ENCODE peak calls at places on chromosomes 11 and 22, in eight cellular contexts. A is astrocyte of the spinal cord, P is mammary epithelial cell, G is osteoblast, Y is cardiac muscle cell, N is fibroblast of mammary gland, V is pancreas, Q is foreskin keratinocyte. Z is an unnamed sample.

GRCh38 chr22:22195265-22196017 is 49.1 kb upstream of the VPREB1 start:
- DNase-seq in V (peak), A (peak), Y (peak), Q (peak), G (peak), P (peak), N (peak), Z (peak)

GRCh38 chr11:65903715-65904114 is 3.5 kb upstream of the FOSL1 start:
- DNase-seq in Y (no peak), P (no peak), Q (no peak), N (no peak), G (no peak), V (no peak), A (no peak), Z (no peak)

GRCh38 chr11:131671764-131672163 is 301.3 kb downstream of the NTM start:
- DNase-seq in A (no peak), G (peak), Y (no peak), Q (no peak), N (no peak), V (no peak), P (no peak), Z (no peak)

GRCh38 chr11:82864268-82864667 is 36.0 kb downstream of the PRCP start:
- DNase-seq in Q (no peak), P (peak), Y (peak), N (peak), G (peak), A (peak), V (peak), Z (peak)

GRCh38 chr22:44337658-44338004 is 24.9 kb upstream of the SHISAL1 start:
- DNase-seq in A (peak), V (no peak), N (peak), G (peak), Y (peak), Q (no peak), P (peak), Z (peak)

GRCh38 chr11:134652586-134653255 is 240.7 kb upstream of the B3GAT1 start:
- DNase-seq in V (no peak), P (no peak), N (no peak), Y (no peak), Q (no peak), G (no peak), A (no peak), Z (no peak)

GRCh38 chr11:68406318-68407313 is 53.9 kb upstream of the PPP6R3 start:
- DNase-seq in Q (no peak), P (no peak), Y (no peak), G (peak), A (no peak), V (no peak), N (no peak), Z (no peak)

GRCh38 chr11:93564895-93565294 is 21.7 kb upstream of the SMCO4 start:
- DNase-seq in G (no peak), P (no peak), V (no peak), Q (no peak), N (no peak), Y (no peak), A (no peak), Z (no peak)

GRCh38 chr22:48796295-48797015 is 1031.2 kb downstream of the BRD1 start:
- DNase-seq in P (no peak), Y (no peak), V (no peak), Q (no peak), A (no peak), G (no peak), N (no peak), Z (no peak)

GRCh38 chr11:48043998-48044512 is 63.7 kb downstream of the PTPRJ start:
- DNase-seq in G (no peak), P (no peak), Q (no peak), N (no peak), Y (no peak), V (no peak), A (no peak), Z (no peak)

GRCh38 chr11:57516061-57516443 is 550 bp upstream of the SLC43A1 start:
- DNase-seq in P (no peak), G (no peak), V (no peak), Y (no peak), Q (no peak), A (no peak), N (no peak), Z (no peak)

GRCh38 chr11:1382831-1383607 is 6.7 kb upstream of the BRSK2 start:
- DNase-seq in Q (no peak), V (peak), G (peak), Y (peak), A (peak), P (peak), N (peak), Z (peak)

GRCh38 chr11:64852804-64853520 is 8.5 kb upstream of the CDC42BPG start:
- DNase-seq in Y (no peak), G (no peak), A (no peak), Q (no peak), P (no peak), N (no peak), V (no peak), Z (no peak)

GRCh38 chr22:36744791-36745190 is 31.1 kb downstream of the IFT27 start:
- DNase-seq in Y (no peak), Q (no peak), G (peak), P (no peak), N (no peak), V (no peak), A (no peak), Z (no peak)

GRCh38 chr11:34111722-34112270 is 6.4 kb downstream of the NAT10 start:
- DNase-seq in G (no peak), N (no peak), P (no peak), A (no peak), V (no peak), Q (no peak), Y (no peak), Z (no peak)

GRCh38 chr22:48182036-48182435 is 1419.6 kb downstream of the TBC1D22A start:
- DNase-seq in Y (no peak), P (no peak), Q (no peak), A (no peak), N (no peak), G (no peak), V (no peak), Z (no peak)

GRCh38 chr22:33757443-33758124 is 162.7 kb downstream of the LARGE1 start:
- DNase-seq in P (no peak), A (peak), V (no peak), N (no peak), Y (no peak), Q (no peak), G (no peak), Z (no peak)

GRCh38 chr22:35681454-35682050 is 33.3 kb downstream of the APOL6 start:
- DNase-seq in V (no peak), P (no peak), A (no peak), Q (no peak), G (no peak), Y (no peak), N (no peak), Z (no peak)

GRCh38 chr11:280762-281485 is 2.7 kb downstream of the NLRP6 start:
- DNase-seq in Y (no peak), N (no peak), P (peak), Q (no peak), G (peak), V (peak), A (no peak), Z (no peak)

GRCh38 chr11:122491486-122491885 is 164.0 kb upstream of the UBASH3B start:
- DNase-seq in G (no peak), Q (peak), N (peak), A (peak), Y (peak), V (no peak), P (peak), Z (peak)

GRCh38 chr11:33734441-33735165 is 1.6 kb downstream of the CD59 start:
- DNase-seq in Q (no peak), A (peak), P (peak), V (no peak), Y (peak), N (peak), G (no peak), Z (peak)

GRCh38 chr11:125956371-125956770 is 10.5 kb downstream of the VSIG10L2 start:
- DNase-seq in A (no peak), G (peak), V (no peak), P (no peak), N (peak), Y (peak), Q (peak), Z (no peak)

GRCh38 chr11:95498731-95499396 is 267.9 kb upstream of the SESN3 start:
- DNase-seq in Y (no peak), V (no peak), P (no peak), G (no peak), A (no peak), Q (no peak), N (no peak), Z (no peak)

GRCh38 chr11:26234451-26234850 is 97.5 kb upstream of the ANO3 start:
- DNase-seq in V (no peak), G (no peak), Y (no peak), Q (peak), N (peak), P (peak), A (peak), Z (peak)

GRCh38 chr11:22130462-22131053 is 62.3 kb upstream of the ANO5 start:
- DNase-seq in G (no peak), Y (no peak), P (no peak), N (no peak), Q (no peak), V (no peak), A (no peak), Z (peak)

GRCh38 chr22:32991353-32992115 is 66.6 kb downstream of the SYN3 start:
- DNase-seq in Y (peak), V (no peak), N (peak), Q (peak), A (no peak), G (no peak), P (peak), Z (peak)

GRCh38 chr11:96015911-96016565 is 92.1 kb upstream of the MTMR2 start:
- DNase-seq in Q (no peak), N (no peak), V (no peak), G (no peak), P (no peak), Y (no peak), A (no peak), Z (no peak)

GRCh38 chr11:364991-365390 is 4.3 kb upstream of the B4GALNT4 start:
- DNase-seq in Q (no peak), N (no peak), V (no peak), P (no peak), A (no peak), Y (no peak), G (peak), Z (no peak)

GRCh38 chr11:128776434-128777284 is 82.8 kb downstream of the FLI1 start:
- DNase-seq in A (peak), V (peak), N (peak), P (no peak), Y (peak), G (peak), Q (no peak), Z (peak)

GRCh38 chr22:34225278-34225677 is 305.0 kb upstream of the LARGE1 start:
- DNase-seq in G (no peak), P (no peak), A (no peak), Y (no peak), V (no peak), N (no peak), Q (no peak), Z (no peak)

GRCh38 chr11:1505480-1505879 is 18.9 kb upstream of the MOB2 start:
- DNase-seq in V (no peak), Q (no peak), G (peak), P (no peak), N (no peak), Y (no peak), A (no peak), Z (no peak)

GRCh38 chr11:1054143-1055108 is 17.9 kb upstream of the MUC6 start:
- DNase-seq in Q (no peak), Y (peak), P (no peak), A (no peak), G (peak), N (peak), V (peak), Z (no peak)

GRCh38 chr11:63666874-63667273 is 4.3 kb downstream of the ATL3 start:
- DNase-seq in N (peak), Y (peak), G (peak), Q (no peak), A (no peak), P (peak), V (no peak), Z (peak)

GRCh38 chr22:29846290-29846689 is 8.2 kb upstream of the ASCC2 start:
- DNase-seq in Q (no peak), V (no peak), A (no peak), Y (no peak), N (no peak), P (no peak), G (no peak), Z (no peak)

GRCh38 chr22:20777420-20778177 is 3.7 kb downstream of the SERPIND1 start:
- DNase-seq in N (peak), P (peak), V (no peak), Q (peak), A (peak), Y (peak), G (no peak), Z (peak)

GRCh38 chr11:47186076-47186936 is at the start of gene PACSIN3:
- DNase-seq in Y (peak), Q (no peak), N (no peak), G (peak), A (no peak), P (peak), V (no peak), Z (peak)

DNA sequence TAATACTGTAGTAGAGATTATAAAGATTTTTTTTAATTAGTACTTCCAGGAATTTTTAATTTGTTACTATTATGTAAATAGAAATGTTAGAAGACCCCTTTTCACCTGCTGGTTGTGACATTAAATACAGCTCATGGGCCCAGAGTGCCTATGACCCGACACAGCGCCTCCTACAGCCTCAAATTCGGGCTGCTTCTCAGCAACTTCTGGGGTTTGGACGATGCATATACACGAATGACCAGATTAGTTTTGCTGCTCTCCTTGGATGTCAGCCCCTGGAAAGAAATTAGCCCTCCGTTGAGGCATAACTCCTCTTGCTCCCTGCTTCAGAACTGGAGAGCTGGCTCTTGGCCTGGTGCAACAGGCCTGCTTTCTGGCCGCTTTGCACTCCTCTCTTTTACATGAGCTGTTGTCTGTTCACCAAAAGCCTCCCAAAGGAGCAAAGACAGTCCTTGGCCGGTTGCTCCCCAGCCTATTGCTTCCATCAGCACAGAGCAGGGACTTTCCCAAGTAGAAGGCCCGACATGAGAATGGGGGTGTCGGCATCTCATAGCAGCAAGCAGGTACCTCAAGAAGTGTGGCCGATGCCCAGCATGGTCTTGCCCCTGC is 3.3 kb downstream of the TECTA start:
- DNase-seq in V (no peak), P (no peak), G (no peak), Q (no peak), N (no peak), Y (no peak), A (no peak), Z (no peak)
- TF ChIP-seq CTCF in V (no peak), P (no peak), G (peak), Q (peak), N (peak), Y (peak), A (no peak), Z (no peak)

GRCh38 chr11:18319914-18320313 is 2.0 kb downstream of the HPS5 start:
- DNase-seq in Y (no peak), G (peak), V (no peak), A (no peak), P (no peak), Q (no peak), N (no peak), Z (no peak)
- TF ChIP-seq CTCF in Y (no peak), G (no peak), V (no peak), A (no peak), P (no peak), Q (no peak), N (no peak), Z (no peak)

GRCh38 chr22:28015056-28015445 is 96.0 kb upstream of the PITPNB start:
- DNase-seq in Q (no peak), G (no peak), Y (no peak), V (no peak), P (no peak), N (no peak), A (no peak), Z (no peak)

GRCh38 chr22:28013611-28014010 is 94.6 kb upstream of the PITPNB start:
- DNase-seq in Y (no peak), P (no peak), A (no peak), Q (no peak), V (no peak), G (peak), N (no peak), Z (no peak)

GRCh38 chr22:28014141-28015055 is 95.3 kb upstream of the PITPNB start:
- DNase-seq in A (no peak), Q (no peak), P (no peak), G (peak), V (no peak), N (no peak), Y (no peak), Z (no peak)

GRCh38 chr22:28015676-28016601 is 96.9 kb upstream of the PITPNB start:
- DNase-seq in A (no peak), V (no peak), N (no peak), Y (peak), G (peak), Q (no peak), P (no peak), Z (no peak)

GRCh38 chr22:28012811-28013460 is 93.9 kb upstream of the PITPNB start:
- DNase-seq in V (no peak), A (no peak), Q (no peak), N (no peak), G (peak), P (peak), Y (no peak), Z (no peak)
- TF ChIP-seq CTCF in V (no peak), A (no peak), Q (no peak), N (no peak), G (no peak), P (no peak), Y (no peak), Z (no peak)

GRCh38 chr11:7570938-7571337 is 57.1 kb downstream of the PPFIBP2 start:
- DNase-seq in Q (no peak), N (no peak), Y (no peak), V (no peak), P (no peak), A (no peak), G (no peak), Z (no peak)
- TF ChIP-seq CTCF in Q (no peak), N (no peak), Y (no peak), V (no peak), P (no peak), A (no peak), G (no peak), Z (no peak)

DNA sequence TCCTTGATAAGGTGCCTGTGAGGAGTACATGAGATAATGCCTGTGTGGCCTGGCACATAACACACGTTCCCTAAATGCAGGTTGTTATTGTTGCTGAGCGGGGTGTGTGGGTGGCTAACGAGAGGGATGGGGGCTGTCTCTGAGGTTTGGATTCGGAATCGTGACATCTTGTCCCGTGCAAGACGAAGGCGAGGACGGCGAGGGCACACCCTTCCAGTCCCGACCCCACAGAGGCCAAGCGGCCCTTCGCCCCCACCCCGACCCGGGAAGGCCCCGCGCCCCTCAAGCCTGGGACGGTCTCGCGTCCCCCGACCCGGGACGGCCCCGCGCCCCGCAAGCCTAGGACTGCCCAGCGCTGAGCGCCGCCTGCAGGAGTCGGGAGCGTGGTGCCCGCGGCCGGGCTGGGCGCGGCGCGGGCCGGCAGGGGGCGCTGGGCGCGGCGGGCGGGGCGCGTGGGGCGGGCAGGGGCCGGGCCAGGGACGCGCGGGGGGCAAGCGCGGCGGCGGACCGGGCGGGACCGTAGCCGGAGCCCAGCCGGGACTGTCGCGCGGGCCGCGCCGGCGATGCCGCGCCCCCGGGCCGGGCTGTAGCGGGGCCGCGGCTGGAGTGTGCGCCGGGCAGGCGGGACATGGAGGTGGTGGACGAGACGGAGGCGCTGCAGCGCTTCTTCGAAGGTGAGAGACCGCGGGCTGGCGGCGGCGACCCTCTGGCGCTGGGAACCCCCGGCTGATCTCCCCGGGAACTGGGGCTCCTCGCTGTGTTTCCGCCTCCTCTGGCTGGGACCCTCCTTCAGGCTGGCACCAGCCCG is at the start of gene MYRF:
- DNase-seq in Y (peak), A (no peak), V (no peak), G (peak), N (peak), Q (no peak), P (no peak), Z (no peak)
- TF ChIP-seq CTCF in Y (peak), A (peak), V (peak), G (peak), N (peak), Q (peak), P (peak), Z (peak)

DNA sequence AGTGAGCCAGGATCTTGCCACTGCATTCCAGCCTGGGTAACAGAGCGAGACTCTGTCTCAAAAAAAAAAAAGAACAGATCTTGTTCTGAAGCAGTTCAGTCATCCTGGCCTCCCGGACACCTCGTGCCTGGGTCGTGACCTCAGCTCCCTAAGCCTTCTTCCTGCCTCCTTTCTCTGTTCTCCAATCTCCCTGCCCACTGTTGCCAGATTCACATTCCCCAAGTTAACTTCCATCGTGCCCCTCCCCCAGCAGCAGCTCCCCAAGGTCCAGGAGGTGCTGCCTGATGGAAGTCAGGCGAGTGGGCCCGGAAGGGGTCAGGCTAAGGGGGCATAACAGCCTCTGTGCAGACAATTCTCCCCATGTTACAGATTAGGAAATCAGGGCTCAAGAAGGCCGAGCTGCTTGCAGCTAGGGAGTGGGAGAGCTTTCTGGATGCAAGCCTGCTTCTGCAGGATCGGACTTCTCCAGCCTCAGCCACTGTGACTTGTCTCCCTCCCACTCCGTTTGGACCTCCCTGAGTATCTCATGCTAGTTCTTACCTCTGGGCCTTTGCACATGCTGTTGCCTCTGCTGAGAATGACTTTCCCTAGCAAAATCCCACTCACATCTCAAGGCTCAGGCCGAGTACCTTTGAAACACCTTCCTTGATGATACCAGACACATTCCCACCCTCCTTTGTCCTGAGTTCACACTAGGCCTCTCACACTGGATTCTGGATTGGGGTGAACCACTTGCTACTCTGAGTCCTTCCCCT is 14.3 kb upstream of the TMEM184B start:
- DNase-seq in N (no peak), V (no peak), Y (peak), G (no peak), Q (no peak), P (no peak), A (no peak), Z (no peak)
- TF ChIP-seq CTCF in N (no peak), V (no peak), Y (no peak), G (no peak), Q (no peak), P (no peak), A (no peak), Z (no peak)

GRCh38 chr11:61482513-61482912 is 26.0 kb upstream of the LRRC10B start:
- DNase-seq in P (no peak), V (no peak), A (no peak), Y (no peak), N (no peak), G (peak), Q (no peak), Z (no peak)
- TF ChIP-seq CTCF in P (peak), V (peak), A (peak), Y (peak), N (peak), G (peak), Q (peak), Z (peak)